ENCODE peak calls at places on chromosomes 3 and 15, in five cellular contexts. T is progenitor cell of endocrine pancreas, S is bronchial epithelial cell, C is hypothalamus, Q is RPMI7951. X is an unnamed sample.

GRCh38 chr3:41688595-41689380 is 273.1 kb downstream of the ULK4 start:
- DNase-seq in T (no peak), S (peak), C (no peak), Q (no peak), X (no peak)

GRCh38 chr15:27412413-27412812 is 441.4 kb downstream of the GABRG3 start:
- DNase-seq in T (no peak), S (no peak), C (no peak), Q (no peak), X (no peak)

GRCh38 chr3:127206154-127206553 is 13.2 kb downstream of the PRR23E start:
- DNase-seq in T (no peak), S (no peak), C (no peak), Q (no peak), X (no peak)

GRCh38 chr3:134743006-134743405 is 52.1 kb upstream of the EPHB1 start:
- DNase-seq in T (no peak), S (peak), C (no peak), Q (no peak), X (no peak)

GRCh38 chr3:131821376-131821775 is 213.4 kb downstream of the CPNE4 start:
- DNase-seq in T (no peak), S (no peak), C (no peak), Q (no peak), X (no peak)

GRCh38 chr3:39000008-39000450 is 51.7 kb downstream of the SCN11A start:
- DNase-seq in T (no peak), S (peak), C (no peak), Q (peak), X (peak)

GRCh38 chr3:129608087-129608935 is 1.8 kb upstream of the PLXND1 start:
- DNase-seq in T (no peak), S (no peak), C (no peak), Q (peak), X (no peak)

GRCh38 chr3:157785071-157785826 is 282.0 kb upstream of the VEPH1 start:
- DNase-seq in T (no peak), S (peak), C (no peak), Q (peak), X (no peak)

GRCh38 chr3:122268257-122269024 is 56.6 kb upstream of the CSTA start:
- DNase-seq in T (no peak), S (no peak), C (no peak), Q (no peak), X (no peak)

GRCh38 chr15:65245096-65245849 is 34.0 kb upstream of the CILP start:
- DNase-seq in T (no peak), S (peak), C (no peak), Q (no peak), X (no peak)

GRCh38 chr3:88235102-88235501 is 85.3 kb downstream of the C3orf38 start:
- DNase-seq in T (no peak), S (peak), C (no peak), Q (no peak), X (no peak)

GRCh38 chr3:122245513-122246174 is 62.2 kb downstream of the CASR start:
- DNase-seq in T (no peak), S (peak), C (no peak), Q (peak), X (no peak)

GRCh38 chr3:128783774-128784173 is 57.8 kb downstream of the RAB7A start:
- DNase-seq in T (no peak), S (no peak), C (no peak), Q (no peak), X (no peak)

GRCh38 chr15:34076785-34077184 is 24.9 kb downstream of the EMC7 start:
- DNase-seq in T (no peak), S (peak), C (no peak), Q (no peak), X (no peak)

GRCh38 chr3:38473229-38473628 is 19.5 kb downstream of the ACVR2B start:
- DNase-seq in T (no peak), S (no peak), C (no peak), Q (peak), X (no peak)

GRCh38 chr3:134797080-134797801 is 2.2 kb downstream of the EPHB1 start:
- DNase-seq in T (no peak), S (no peak), C (no peak), Q (no peak), X (no peak)

GRCh38 chr3:197730200-197730599 is 6.5 kb downstream of the RUBCN start:
- DNase-seq in T (no peak), S (peak), C (no peak), Q (peak), X (no peak)

GRCh38 chr15:37016287-37016686 is 84.1 kb downstream of the MEIS2 start:
- DNase-seq in T (no peak), S (peak), C (no peak), Q (peak), X (no peak)

GRCh38 chr15:85482896-85483295 is 102.5 kb downstream of the AKAP13 start:
- DNase-seq in T (no peak), S (peak), C (no peak), Q (peak), X (peak)

GRCh38 chr3:108414007-108414406 is 96.4 kb downstream of the MYH15 start:
- DNase-seq in T (no peak), S (no peak), C (no peak), Q (no peak), X (no peak)

GRCh38 chr3:40873456-40873855 is 325.8 kb upstream of the CTNNB1 start:
- DNase-seq in T (no peak), S (no peak), C (no peak), Q (no peak), X (no peak)

GRCh38 chr3:54660599-54661210 is 267.2 kb downstream of the LRTM1 start:
- DNase-seq in T (no peak), S (no peak), C (no peak), Q (peak), X (no peak)

GRCh38 chr3:43423634-43424033 is 137.3 kb downstream of the SNRK start:
- DNase-seq in T (no peak), S (no peak), C (no peak), Q (no peak), X (no peak)

GRCh38 chr15:57198654-57199241 is 177.6 kb upstream of the CGNL1 start:
- DNase-seq in T (no peak), S (peak), C (no peak), Q (no peak), X (no peak)

GRCh38 chr15:67042490-67043181 is 22.8 kb upstream of the SMAD3 start:
- DNase-seq in T (no peak), S (no peak), C (no peak), Q (peak), X (no peak)

GRCh38 chr3:134214239-134214638 is 36.4 kb downstream of the RYK start:
- DNase-seq in T (no peak), S (no peak), C (no peak), Q (no peak), X (no peak)

GRCh38 chr15:58565620-58566019 is 133.8 kb downstream of the LIPC start:
- DNase-seq in T (no peak), S (no peak), C (no peak), Q (no peak), X (no peak)

GRCh38 chr15:96330064-96330449 is 443 bp upstream of the NR2F2 start:
- DNase-seq in T (no peak), S (no peak), C (peak), Q (peak), X (no peak)

GRCh38 chr3:195075199-195075940 is 195.6 kb downstream of the XXYLT1 start:
- DNase-seq in T (no peak), S (no peak), C (no peak), Q (peak), X (no peak)

GRCh38 chr15:49644364-49644794 is 23.5 kb downstream of the DTWD1 start:
- DNase-seq in T (no peak), S (no peak), C (no peak), Q (no peak), X (no peak)

GRCh38 chr15:62658498-62658897 is 384.0 kb upstream of the TPM1 start:
- DNase-seq in T (no peak), S (peak), C (no peak), Q (peak), X (no peak)

GRCh38 chr3:165641569-165642310 is 195.5 kb downstream of the BCHE start:
- DNase-seq in T (no peak), S (peak), C (no peak), Q (no peak), X (no peak)

GRCh38 chr3:99774467-99774866 is 43.2 kb upstream of the CMSS1 start:
- DNase-seq in T (no peak), S (peak), C (no peak), Q (peak), X (no peak)

GRCh38 chr3:88093266-88093665 is 34.2 kb downstream of the ZNF654 start:
- DNase-seq in T (no peak), S (no peak), C (no peak), Q (no peak), X (no peak)

GRCh38 chr3:52596658-52597265 is 60.4 kb downstream of the UQCC5 start:
- DNase-seq in T (no peak), S (no peak), C (peak), Q (no peak), X (no peak)

GRCh38 chr3:197333901-197334639 is 35.7 kb upstream of the DLG1 start:
- DNase-seq in T (no peak), S (peak), C (no peak), Q (no peak), X (no peak)

X was measured in memory B cell.